ENCODE peak calls at places on chromosomes 16 and 17, in four cellular contexts. L is nucleus accumbens; E is T-helper 1 cell; N is stimulated activated CD8-positive, alpha-beta memory T cell treated with anti-CD3 and anti-CD28 coated beads, Interleukin-7, amount 100 ng/mL, for 48 hours. Q is an unnamed sample.
A peak's percentile ranks its signal among the peaks of the same experiment; 100 is the strongest.

GRCh38 chr17:65433592-65433991 is 127.9 kb downstream of the AXIN2 start:
- DNase-seq in L (no peak), E (no peak), N (no peak), Q (no peak)

GRCh38 chr17:78415821-78416301 is 37.4 kb downstream of the PGS1 start:
- DNase-seq in L (no peak), E (no peak), N (no peak), Q (no peak)

GRCh38 chr17:65559802-65560627 is 1.4 kb downstream of the AXIN2 start:
- DNase-seq in L (no peak), E (no peak), N (no peak), Q (peak; percentile 43)

GRCh38 chr17:17729620-17730249 is 48.5 kb downstream of the RAI1 start:
- DNase-seq in L (no peak), E (peak; percentile 51), N (no peak), Q (no peak)

GRCh38 chr16:31710880-31711279 is 162.7 kb upstream of the ZNF267 start:
- DNase-seq in L (no peak), E (no peak), N (no peak), Q (no peak)

GRCh38 chr16:85402910-85403692 is 210.0 kb upstream of the GSE1 start:
- DNase-seq in L (no peak), E (no peak), N (no peak), Q (no peak)

GRCh38 chr17:11557727-11558452 is 40.4 kb upstream of the DNAH9 start:
- DNase-seq in L (no peak), E (no peak), N (no peak), Q (no peak)

GRCh38 chr16:57628008-57628781 is at the start of gene ADGRG1:
- DNase-seq in L (peak; percentile 67), E (no peak), N (peak; percentile 70), Q (peak; percentile 78)

GRCh38 chr16:68374961-68375660 is 64.3 kb downstream of the PRMT7 start:
- DNase-seq in L (no peak), E (no peak), N (no peak), Q (no peak)

GRCh38 chr17:82118815-82119380 is 20.9 kb upstream of the FASN start:
- DNase-seq in L (no peak), E (no peak), N (no peak), Q (no peak)

GRCh38 chr17:73098919-73099318 is 6.4 kb upstream of the SLC39A11 start:
- DNase-seq in L (no peak), E (no peak), N (no peak), Q (no peak)

GRCh38 chr16:75653926-75654325 is 6.4 kb downstream of the TERF2IP start:
- DNase-seq in L (no peak), E (no peak), N (no peak), Q (no peak)

GRCh38 chr17:61583242-61583641 is 7.8 kb downstream of the NACA2 start:
- DNase-seq in L (no peak), E (no peak), N (no peak), Q (no peak)

GRCh38 chr17:37147301-37147812 is 198.6 kb downstream of the AATF start:
- DNase-seq in L (no peak), E (no peak), N (no peak), Q (no peak)

GRCh38 chr17:4597975-4598374 is 13.6 kb downstream of the SMTNL2 start:
- DNase-seq in L (no peak), E (no peak), N (no peak), Q (no peak)

GRCh38 chr16:2829501-2830354 is at the start of gene ZG16B:
- DNase-seq in L (no peak), E (no peak), N (no peak), Q (no peak)

GRCh38 chr17:19729900-19730299 is 13.5 kb upstream of the SLC47A2 start:
- DNase-seq in L (no peak), E (no peak), N (no peak), Q (no peak)

GRCh38 chr16:22117666-22118065 is 25.3 kb downstream of the VWA3A start:
- DNase-seq in L (no peak), E (no peak), N (no peak), Q (no peak)

GRCh38 chr17:48134912-48135480 is 27.4 kb downstream of the SNX11 start:
- DNase-seq in L (no peak), E (no peak), N (no peak), Q (no peak)

GRCh38 chr16:14399397-14400284 is 230.4 kb downstream of the PARN start:
- DNase-seq in L (no peak), E (no peak), N (no peak), Q (no peak)

GRCh38 chr17:8041249-8041928 is 2.5 kb downstream of the ALOX15B start:
- DNase-seq in L (no peak), E (peak; percentile 24), N (no peak), Q (no peak)

GRCh38 chr16:17885659-17886200 is 415.0 kb upstream of the XYLT1 start:
- DNase-seq in L (no peak), E (no peak), N (no peak), Q (no peak)

GRCh38 chr16:10728035-10728462 is 15.6 kb upstream of the NUBP1 start:
- DNase-seq in L (no peak), E (no peak), N (no peak), Q (no peak)

GRCh38 chr16:85539629-85540291 is 73.4 kb upstream of the GSE1 start:
- DNase-seq in L (no peak), E (no peak), N (no peak), Q (no peak)

GRCh38 chr16:30541502-30542329 is 7.1 kb upstream of the ZNF747 start:
- DNase-seq in L (no peak), E (no peak), N (no peak), Q (no peak)

GRCh38 chr17:67879662-67880061 is 54.4 kb downstream of the BPTF start:
- DNase-seq in L (no peak), E (no peak), N (no peak), Q (no peak)

Q was measured in anterior cingulate cortex.